ENCODE peak calls at places on chromosomes 1 and 21, in nine cellular contexts. W, S, O, V, P, M, Z, Y and D are unnamed samples.

GRCh38 chr21:45818276-45818903 is 163.2 kb upstream of the COL6A1 start:
- DNase-seq in M (peak), Y (no peak), O (peak), S (no peak), P (no peak), Z (no peak), W (no peak), V (peak), D (peak)

GRCh38 chr1:40383488-40384412 is 10.2 kb downstream of the SMAP2 start:
- DNase-seq in Z (no peak), Y (no peak), W (no peak), P (no peak), S (no peak), M (no peak), V (no peak), O (no peak), D (no peak)

GRCh38 chr1:119327066-119327435 is 41.5 kb upstream of the HAO2 start:
- DNase-seq in Y (no peak), S (peak), Z (no peak), O (no peak), P (no peak), M (no peak), W (no peak), V (no peak), D (no peak)

GRCh38 chr1:89659322-89660061 is 26.6 kb downstream of the LRRC8C start:
- DNase-seq in Z (no peak), V (no peak), S (no peak), W (no peak), Y (peak), P (no peak), O (no peak), M (no peak), D (no peak)

GRCh38 chr1:156721131-156721924 is 6.9 kb upstream of the METTL25B start:
- DNase-seq in Z (no peak), P (no peak), W (no peak), O (no peak), V (no peak), S (no peak), Y (no peak), M (no peak), D (no peak)

GRCh38 chr1:63836830-63837229 is 63.0 kb downstream of the ROR1 start:
- DNase-seq in O (no peak), M (no peak), Z (no peak), V (no peak), Y (no peak), W (no peak), S (no peak), P (no peak), D (no peak)

GRCh38 chr1:176638713-176639112 is 175.7 kb downstream of the PAPPA2 start:
- DNase-seq in P (no peak), V (no peak), Z (no peak), O (no peak), M (no peak), W (no peak), S (no peak), Y (no peak), D (no peak)

GRCh38 chr1:54645806-54646676 is 4.5 kb downstream of the MROH7 start:
- DNase-seq in Z (no peak), W (no peak), Y (no peak), O (no peak), V (no peak), P (no peak), S (peak), M (no peak), D (no peak)

GRCh38 chr21:45142469-45142868 is 68.1 kb downstream of the ADARB1 start:
- DNase-seq in Y (no peak), M (no peak), Z (no peak), W (no peak), P (peak), O (peak), V (peak), S (peak), D (peak)

GRCh38 chr21:45335761-45336534 is 48.3 kb upstream of the POFUT2 start:
- DNase-seq in S (no peak), Y (no peak), M (no peak), W (no peak), Z (peak), P (no peak), O (no peak), V (no peak), D (no peak)

GRCh38 chr1:203095061-203095690 is 9.4 kb upstream of the MYOG start:
- DNase-seq in O (no peak), M (no peak), Z (no peak), P (no peak), W (no peak), S (no peak), V (no peak), Y (no peak), D (no peak)

GRCh38 chr1:28282426-28283407 is 23.4 kb downstream of the SESN2 start:
- DNase-seq in P (no peak), S (no peak), W (no peak), M (no peak), O (no peak), V (no peak), Z (peak), Y (no peak), D (no peak)

GRCh38 chr1:204463125-204464060 is 31.2 kb downstream of the PIK3C2B start:
- DNase-seq in Y (no peak), S (no peak), V (no peak), P (no peak), W (no peak), Z (no peak), O (peak), M (peak), D (no peak)

GRCh38 chr21:42463861-42464515 is 32.0 kb downstream of the RSPH1 start:
- DNase-seq in Y (peak), S (no peak), Z (peak), M (no peak), O (peak), V (no peak), P (no peak), W (peak), D (peak)

GRCh38 chr1:93021539-93022134 is 57.4 kb upstream of the MTF2 start:
- DNase-seq in Z (peak), S (no peak), Y (no peak), W (no peak), M (peak), P (peak), V (peak), O (peak), D (no peak)

GRCh38 chr1:47871799-47872353 is 125.3 kb downstream of the TRABD2B start:
- DNase-seq in P (peak), Z (peak), S (no peak), W (no peak), M (peak), O (no peak), V (no peak), Y (no peak), D (no peak)

GRCh38 chr1:147287133-147287865 is 44.8 kb downstream of the CHD1L start:
- DNase-seq in W (no peak), M (no peak), O (no peak), S (no peak), P (no peak), Z (no peak), Y (no peak), V (no peak), D (no peak)